ENCODE peak calls at places on chromosomes 6 and 20, in five cellular contexts. H is breast epithelium, Y is choroid plexus epithelial cell, O is AG04450, P is PC-3. E is an unnamed sample.

GRCh38 chr20:50359607-50360217 is 150.5 kb upstream of the PTPN1 start:
- DNase-seq in H (no peak), Y (no peak), O (no peak), P (no peak), E (no peak)

GRCh38 chr6:31956796-31957195 is 2.0 kb downstream of the NELFE start:
- DNase-seq in H (no peak), Y (no peak), O (no peak), P (no peak), E (no peak)

GRCh38 chr20:41411458-41411857 is 44.8 kb upstream of the EMILIN3 start:
- DNase-seq in H (no peak), Y (peak), O (no peak), P (peak), E (no peak)

GRCh38 chr20:61886721-61887658 is 178.7 kb downstream of the TAF4 start:
- DNase-seq in H (no peak), Y (peak), O (no peak), P (peak), E (peak)

GRCh38 chr6:87151786-87152527 is 3.4 kb upstream of the ZNF292 start:
- DNase-seq in H (peak), Y (peak), O (no peak), P (peak), E (no peak)

GRCh38 chr6:27873101-27874030 is 38.8 kb downstream of the OR2B2 start:
- DNase-seq in H (no peak), Y (peak), O (no peak), P (no peak), E (no peak)

GRCh38 chr6:137820425-137820824 is 46.6 kb upstream of the TNFAIP3 start:
- DNase-seq in H (no peak), Y (peak), O (no peak), P (no peak), E (no peak)

GRCh38 chr6:34386316-34387137 is 5.9 kb downstream of the NUDT3 start:
- DNase-seq in H (no peak), Y (peak), O (peak), P (peak), E (no peak)

GRCh38 chr6:165987483-165988305 is 180.0 kb downstream of the TBXT start:
- DNase-seq in H (no peak), Y (peak), O (peak), P (no peak), E (no peak)

GRCh38 chr6:72959821-72960220 is 265.5 kb downstream of the KHDC1L start:
- DNase-seq in H (no peak), Y (peak), O (no peak), P (no peak), E (no peak)

GRCh38 chr20:15700147-15700765 is 873.0 kb downstream of the KIF16B start:
- DNase-seq in H (no peak), Y (peak), O (no peak), P (no peak), E (no peak)

GRCh38 chr6:14274552-14275492 is 157.2 kb downstream of the CD83 start:
- DNase-seq in H (peak), Y (no peak), O (no peak), P (peak), E (peak)

GRCh38 chr6:138428943-138429616 is 25.1 kb downstream of the HEBP2 start:
- DNase-seq in H (no peak), Y (peak), O (peak), P (peak), E (peak)

GRCh38 chr20:38685853-38686473 is 38.3 kb upstream of the SLC32A1 start:
- DNase-seq in H (no peak), Y (peak), O (peak), P (peak), E (peak)

GRCh38 chr20:13200767-13201500 is 20.1 kb upstream of the ISM1 start:
- DNase-seq in H (no peak), Y (no peak), O (no peak), P (no peak), E (no peak)

GRCh38 chr6:53179961-53180651 is 31.5 kb upstream of the GCM1 start:
- DNase-seq in H (peak), Y (peak), O (no peak), P (no peak), E (peak)

GRCh38 chr6:140319209-140319608 is 944.8 kb upstream of the CITED2 start:
- DNase-seq in H (no peak), Y (peak), O (peak), P (peak), E (no peak)

GRCh38 chr6:2846873-2847224 is 5.2 kb upstream of the SERPINB1 start:
- DNase-seq in H (no peak), Y (no peak), O (no peak), P (no peak), E (no peak)

GRCh38 chr20:4719190-4719589 is 2.5 kb upstream of the PRND start:
- DNase-seq in H (no peak), Y (no peak), O (no peak), P (no peak), E (no peak)

GRCh38 chr6:167907837-167908681 is 81.3 kb downstream of the AFDN start:
- DNase-seq in H (no peak), Y (peak), O (no peak), P (peak), E (peak)

GRCh38 chr6:35719407-35719829 is 17.4 kb upstream of the ARMC12 start:
- DNase-seq in H (no peak), Y (no peak), O (no peak), P (no peak), E (no peak)
- H3K4me3 ChIP-seq in H (no peak), Y (peak), O (peak), P (no peak), E (no peak)

DNA sequence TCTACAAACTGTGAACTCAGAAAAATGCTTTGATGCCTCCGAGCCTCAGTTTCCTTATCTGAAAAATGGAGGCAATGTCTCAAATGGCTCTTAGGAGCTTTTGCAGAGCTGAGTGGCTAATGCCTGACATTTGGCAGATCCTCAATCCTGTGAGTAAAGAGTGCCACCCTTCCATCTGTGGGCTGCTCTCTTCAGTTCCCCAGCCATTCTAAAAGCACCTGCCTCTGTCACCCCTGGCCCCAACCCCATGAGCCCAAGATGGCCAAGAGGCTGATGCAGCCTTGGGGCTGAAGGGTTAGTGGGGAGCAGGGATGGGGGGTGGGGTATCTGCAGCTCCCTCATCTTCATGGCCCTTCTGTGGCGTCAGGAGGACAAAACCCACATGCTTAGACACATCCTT is 14.5 kb upstream of the GUCA1A start:
- DNase-seq in H (no peak), Y (no peak), O (no peak), P (no peak), E (no peak)
- TF ChIP-seq CTCF in H (no peak), Y (no peak), O (no peak), P (no peak), E (no peak)

GRCh38 chr20:21008951-21009350 is 97.2 kb downstream of the LINC00237 start:
- DNase-seq in H (no peak), Y (no peak), O (no peak), P (no peak), E (no peak)
- H3K4me3 ChIP-seq in H (no peak), Y (no peak), O (no peak), P (no peak), E (no peak)

GRCh38 chr6:68225729-68226128 is 409.4 kb upstream of the ADGRB3 start:
- DNase-seq in H (no peak), Y (no peak), O (no peak), P (no peak), E (no peak)

GRCh38 chr6:68229566-68229965 is 405.5 kb upstream of the ADGRB3 start:
- DNase-seq in H (no peak), Y (peak), O (no peak), P (no peak), E (no peak)

DNA sequence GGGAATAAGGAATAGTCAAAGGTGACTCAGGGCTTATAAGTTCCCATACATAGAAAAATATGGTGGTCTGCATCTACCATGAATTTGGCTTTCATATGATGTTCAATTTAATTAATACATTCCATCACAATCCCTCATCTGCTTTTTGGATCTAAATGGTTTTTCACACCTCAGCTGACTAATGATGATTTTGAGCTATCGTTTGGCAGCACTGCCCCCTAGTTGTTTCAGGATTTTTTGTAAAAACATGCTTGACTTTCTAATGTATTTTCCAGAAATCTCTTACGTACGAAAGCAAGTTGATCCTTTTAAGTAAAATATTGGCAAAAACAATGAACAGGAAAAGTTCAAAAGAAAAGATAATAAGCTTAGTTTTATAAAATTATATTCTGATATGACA is 408.6 kb upstream of the ADGRB3 start:
- DNase-seq in H (no peak), Y (peak), O (no peak), P (no peak), E (no peak)
- TF ChIP-seq CTCF in H (no peak), Y (peak), O (peak), P (peak), E (peak)

GRCh38 chr20:64057628-64058498 is 5.1 kb upstream of the TCEA2 start:
- DNase-seq in H (peak), Y (peak), O (no peak), P (peak), E (no peak)
- H3K4me3 ChIP-seq in H (peak), Y (no peak), O (no peak), P (no peak), E (no peak)

GRCh38 chr6:41723178-41723935 is 12.1 kb downstream of the TFEB start:
- DNase-seq in H (peak), Y (peak), O (peak), P (peak), E (no peak)
- TF ChIP-seq CTCF in H (no peak), Y (no peak), O (no peak), P (no peak), E (no peak)

GRCh38 chr6:54503144-54503543 is 194.9 kb downstream of the TINAG start:
- DNase-seq in H (no peak), Y (no peak), O (no peak), P (no peak), E (no peak)
- H3K4me3 ChIP-seq in H (no peak), Y (no peak), O (no peak), P (no peak), E (no peak)

E was measured in LNCaP clone FGC.